ENCODE peak calls at places on chromosome 1, in ten cellular contexts. Y is epithelial cell of prostate; Q is brain microvascular endothelial cell; W is stimulated activated CD4-positive, alpha-beta T cell treated with anti-CD3 and anti-CD28 coated beads, Interleukin-2, amount 100 ng/mL, for 24 hours; E is GM13976; H is activated effector memory CD4-positive, alpha-beta T cell treated with Interleukin-2 at 50 U/mL for 16 hours; A is ovary; B is NCI-H510A treated with DMSO at 0.1 percent for 48 hours; K is astrocyte; F is ELR. G is an unnamed sample.

GRCh38 chr1:18947570-18947969 is 8.9 kb downstream of the IFFO2 start:
- DNase-seq in Y (no peak), Q (no peak), W (no peak), E (no peak), H (no peak), A (no peak), B (no peak), K (no peak), F (no peak), G (no peak)

GRCh38 chr1:188096521-188096920 is 1267.8 kb downstream of the PLA2G4A start:
- DNase-seq in Y (no peak), Q (no peak), W (no peak), E (no peak), H (no peak), A (no peak), B (no peak), K (no peak), F (no peak), G (no peak)

GRCh38 chr1:246728311-246728710 is 4.1 kb downstream of the SCCPDH start:
- DNase-seq in Y (no peak), Q (peak), W (no peak), E (no peak), H (no peak), A (no peak), B (no peak), K (peak), F (peak), G (no peak)

GRCh38 chr1:242764161-242764560 is 239.7 kb upstream of the PLD5 start:
- DNase-seq in Y (peak), Q (no peak), W (no peak), E (no peak), H (no peak), A (no peak), B (no peak), K (peak), F (no peak), G (no peak)

GRCh38 chr1:169914534-169914933 is 20.8 kb upstream of the SCYL3 start:
- DNase-seq in Y (no peak), Q (peak), W (no peak), E (no peak), H (no peak), A (no peak), B (no peak), K (peak), F (peak), G (no peak)

GRCh38 chr1:226479432-226479831 is 69.1 kb upstream of the STUM start:
- DNase-seq in Y (peak), Q (no peak), W (no peak), E (no peak), H (no peak), A (no peak), B (peak), K (no peak), F (no peak), G (no peak)

GRCh38 chr1:40318970-40319621 is 2.0 kb upstream of the COL9A2 start:
- DNase-seq in Y (no peak), Q (no peak), W (no peak), E (no peak), H (no peak), A (no peak), B (no peak), K (no peak), F (no peak), G (no peak)

GRCh38 chr1:245166471-245166885 is 11.7 kb downstream of the KIF26B start:
- DNase-seq in Y (no peak), Q (no peak), W (no peak), E (no peak), H (no peak), A (no peak), B (no peak), K (no peak), F (no peak), G (no peak)

GRCh38 chr1:153345187-153346066 is 3.2 kb downstream of the PGLYRP4 start:
- DNase-seq in Y (no peak), Q (no peak), W (no peak), E (peak), H (no peak), A (no peak), B (no peak), K (no peak), F (no peak), G (no peak)

GRCh38 chr1:77511440-77511840 is 171.0 kb downstream of the ZZZ3 start:
- DNase-seq in Y (no peak), Q (peak), W (no peak), E (no peak), H (no peak), A (no peak), B (no peak), K (peak), F (peak), G (no peak)

GRCh38 chr1:48999321-48999720 is 222.6 kb upstream of the BEND5 start:
- DNase-seq in Y (no peak), Q (no peak), W (no peak), E (no peak), H (no peak), A (no peak), B (no peak), K (no peak), F (no peak), G (no peak)

G was measured in T-helper 9 cell.